ENCODE peak calls at places on chromosomes 11 and 22, in nine cellular contexts. One of them, this sample, is unnamed.

GRCh38 chr11:67438121-67438902 is 830 bp upstream of the PTPRCAP start:
- DNase-seq in fibroblast of the aortic adventitia: no peak
- DNase-seq in uterus: no peak
- DNase-seq in LHCN-M2: no peak
- DNase-seq in endothelial cell of umbilical vein: no peak
- DNase-seq in activated CD4-positive, alpha-beta T cell treated with anti-CD3 and anti-CD28 coated beads, Interleukin-2, amount 10 ng/mL, durations not matched to agents 7 days and 5 days: peak
- DNase-seq in substantia nigra: no peak
- DNase-seq in hepatocyte: no peak
- DNase-seq in activated gamma-delta T cell treated with anti-CD3 and anti-CD28 coated beads, Interleukin-2, amount 50 U/mL, for 16 hours: no peak
- DNase-seq in this sample: no peak

GRCh38 chr11:86473991-86474833 is 99.5 kb downstream of the CCDC81 start:
- DNase-seq in substantia nigra: no peak
- DNase-seq in endothelial cell of umbilical vein: peak
- DNase-seq in uterus: no peak
- DNase-seq in LHCN-M2: peak
- DNase-seq in hepatocyte: no peak
- DNase-seq in activated CD4-positive, alpha-beta T cell treated with anti-CD3 and anti-CD28 coated beads, Interleukin-2, amount 10 ng/mL, durations not matched to agents 7 days and 5 days: no peak
- DNase-seq in fibroblast of the aortic adventitia: peak
- DNase-seq in activated gamma-delta T cell treated with anti-CD3 and anti-CD28 coated beads, Interleukin-2, amount 50 U/mL, for 16 hours: no peak
- DNase-seq in this sample: peak

GRCh38 chr11:44316388-44317240 is 6.7 kb upstream of the ALX4 start:
- DNase-seq in endothelial cell of umbilical vein: no peak
- DNase-seq in LHCN-M2: no peak
- DNase-seq in fibroblast of the aortic adventitia: no peak
- DNase-seq in uterus: peak
- DNase-seq in substantia nigra: no peak
- DNase-seq in hepatocyte: no peak
- DNase-seq in activated gamma-delta T cell treated with anti-CD3 and anti-CD28 coated beads, Interleukin-2, amount 50 U/mL, for 16 hours: no peak
- DNase-seq in activated CD4-positive, alpha-beta T cell treated with anti-CD3 and anti-CD28 coated beads, Interleukin-2, amount 10 ng/mL, durations not matched to agents 7 days and 5 days: no peak
- DNase-seq in this sample: no peak

GRCh38 chr11:130826572-130826971 is 89.7 kb downstream of the SNX19 start:
- DNase-seq in LHCN-M2: no peak
- DNase-seq in activated CD4-positive, alpha-beta T cell treated with anti-CD3 and anti-CD28 coated beads, Interleukin-2, amount 10 ng/mL, durations not matched to agents 7 days and 5 days: no peak
- DNase-seq in fibroblast of the aortic adventitia: no peak
- DNase-seq in hepatocyte: no peak
- DNase-seq in uterus: no peak
- DNase-seq in endothelial cell of umbilical vein: no peak
- DNase-seq in activated gamma-delta T cell treated with anti-CD3 and anti-CD28 coated beads, Interleukin-2, amount 50 U/mL, for 16 hours: no peak
- DNase-seq in substantia nigra: no peak
- DNase-seq in this sample: no peak

GRCh38 chr22:28053871-28054621 is 135.0 kb upstream of the PITPNB start:
- DNase-seq in activated CD4-positive, alpha-beta T cell treated with anti-CD3 and anti-CD28 coated beads, Interleukin-2, amount 10 ng/mL, durations not matched to agents 7 days and 5 days: no peak
- DNase-seq in uterus: no peak
- DNase-seq in LHCN-M2: no peak
- DNase-seq in hepatocyte: no peak
- DNase-seq in fibroblast of the aortic adventitia: peak
- DNase-seq in activated gamma-delta T cell treated with anti-CD3 and anti-CD28 coated beads, Interleukin-2, amount 50 U/mL, for 16 hours: no peak
- DNase-seq in endothelial cell of umbilical vein: peak
- DNase-seq in substantia nigra: no peak
- DNase-seq in this sample: no peak

GRCh38 chr22:19962909-19963806 is 21.5 kb upstream of the TXNRD2 start:
- DNase-seq in activated CD4-positive, alpha-beta T cell treated with anti-CD3 and anti-CD28 coated beads, Interleukin-2, amount 10 ng/mL, durations not matched to agents 7 days and 5 days: no peak
- DNase-seq in substantia nigra: no peak
- DNase-seq in LHCN-M2: peak
- DNase-seq in uterus: no peak
- DNase-seq in fibroblast of the aortic adventitia: peak
- DNase-seq in hepatocyte: peak
- DNase-seq in endothelial cell of umbilical vein: peak
- DNase-seq in activated gamma-delta T cell treated with anti-CD3 and anti-CD28 coated beads, Interleukin-2, amount 50 U/mL, for 16 hours: no peak
- DNase-seq in this sample: peak

GRCh38 chr11:1057806-1058205 is 16.9 kb upstream of the MUC2 start:
- DNase-seq in substantia nigra: no peak
- DNase-seq in activated gamma-delta T cell treated with anti-CD3 and anti-CD28 coated beads, Interleukin-2, amount 50 U/mL, for 16 hours: no peak
- DNase-seq in activated CD4-positive, alpha-beta T cell treated with anti-CD3 and anti-CD28 coated beads, Interleukin-2, amount 10 ng/mL, durations not matched to agents 7 days and 5 days: no peak
- DNase-seq in uterus: no peak
- DNase-seq in endothelial cell of umbilical vein: no peak
- DNase-seq in fibroblast of the aortic adventitia: no peak
- DNase-seq in hepatocyte: no peak
- DNase-seq in LHCN-M2: no peak
- DNase-seq in this sample: no peak

GRCh38 chr11:72189448-72190250 is 2.3 kb upstream of the FOLR1 start:
- DNase-seq in activated CD4-positive, alpha-beta T cell treated with anti-CD3 and anti-CD28 coated beads, Interleukin-2, amount 10 ng/mL, durations not matched to agents 7 days and 5 days: no peak
- DNase-seq in substantia nigra: peak
- DNase-seq in uterus: peak
- DNase-seq in hepatocyte: peak
- DNase-seq in activated gamma-delta T cell treated with anti-CD3 and anti-CD28 coated beads, Interleukin-2, amount 50 U/mL, for 16 hours: no peak
- DNase-seq in fibroblast of the aortic adventitia: peak
- DNase-seq in endothelial cell of umbilical vein: no peak
- DNase-seq in LHCN-M2: no peak
- DNase-seq in this sample: no peak

GRCh38 chr22:50717709-50718351 is 20.2 kb upstream of the ACR start:
- DNase-seq in endothelial cell of umbilical vein: no peak
- DNase-seq in substantia nigra: peak
- DNase-seq in hepatocyte: no peak
- DNase-seq in uterus: no peak
- DNase-seq in LHCN-M2: peak
- DNase-seq in fibroblast of the aortic adventitia: no peak
- DNase-seq in activated gamma-delta T cell treated with anti-CD3 and anti-CD28 coated beads, Interleukin-2, amount 50 U/mL, for 16 hours: no peak
- DNase-seq in activated CD4-positive, alpha-beta T cell treated with anti-CD3 and anti-CD28 coated beads, Interleukin-2, amount 10 ng/mL, durations not matched to agents 7 days and 5 days: no peak
- DNase-seq in this sample: no peak

GRCh38 chr11:106681435-106681834 is 336.8 kb downstream of the GUCY1A2 start:
- DNase-seq in activated CD4-positive, alpha-beta T cell treated with anti-CD3 and anti-CD28 coated beads, Interleukin-2, amount 10 ng/mL, durations not matched to agents 7 days and 5 days: no peak
- DNase-seq in fibroblast of the aortic adventitia: no peak
- DNase-seq in activated gamma-delta T cell treated with anti-CD3 and anti-CD28 coated beads, Interleukin-2, amount 50 U/mL, for 16 hours: no peak
- DNase-seq in endothelial cell of umbilical vein: no peak
- DNase-seq in hepatocyte: no peak
- DNase-seq in uterus: no peak
- DNase-seq in substantia nigra: no peak
- DNase-seq in LHCN-M2: no peak
- DNase-seq in this sample: no peak

GRCh38 chr22:27876684-27877083 is 42.4 kb downstream of the PITPNB start:
- DNase-seq in activated gamma-delta T cell treated with anti-CD3 and anti-CD28 coated beads, Interleukin-2, amount 50 U/mL, for 16 hours: no peak
- DNase-seq in hepatocyte: no peak
- DNase-seq in uterus: no peak
- DNase-seq in fibroblast of the aortic adventitia: peak
- DNase-seq in LHCN-M2: peak
- DNase-seq in endothelial cell of umbilical vein: no peak
- DNase-seq in substantia nigra: no peak
- DNase-seq in activated CD4-positive, alpha-beta T cell treated with anti-CD3 and anti-CD28 coated beads, Interleukin-2, amount 10 ng/mL, durations not matched to agents 7 days and 5 days: no peak
- DNase-seq in this sample: no peak

GRCh38 chr11:65216830-65217229 is 35.1 kb downstream of the CAPN1 start:
- DNase-seq in endothelial cell of umbilical vein: no peak
- DNase-seq in fibroblast of the aortic adventitia: no peak
- DNase-seq in LHCN-M2: no peak
- DNase-seq in activated CD4-positive, alpha-beta T cell treated with anti-CD3 and anti-CD28 coated beads, Interleukin-2, amount 10 ng/mL, durations not matched to agents 7 days and 5 days: no peak
- DNase-seq in uterus: no peak
- DNase-seq in substantia nigra: no peak
- DNase-seq in activated gamma-delta T cell treated with anti-CD3 and anti-CD28 coated beads, Interleukin-2, amount 50 U/mL, for 16 hours: no peak
- DNase-seq in hepatocyte: no peak
- DNase-seq in this sample: no peak

GRCh38 chr11:88338223-88338661 is 706 bp upstream of the CTSC start:
- DNase-seq in hepatocyte: peak
- DNase-seq in fibroblast of the aortic adventitia: peak
- DNase-seq in endothelial cell of umbilical vein: peak
- DNase-seq in activated gamma-delta T cell treated with anti-CD3 and anti-CD28 coated beads, Interleukin-2, amount 50 U/mL, for 16 hours: no peak
- DNase-seq in activated CD4-positive, alpha-beta T cell treated with anti-CD3 and anti-CD28 coated beads, Interleukin-2, amount 10 ng/mL, durations not matched to agents 7 days and 5 days: peak
- DNase-seq in uterus: peak
- DNase-seq in substantia nigra: no peak
- DNase-seq in LHCN-M2: peak
- DNase-seq in this sample: peak

GRCh38 chr11:19241260-19242183 is 777 bp upstream of the E2F8 start:
- DNase-seq in LHCN-M2: peak
- DNase-seq in activated CD4-positive, alpha-beta T cell treated with anti-CD3 and anti-CD28 coated beads, Interleukin-2, amount 10 ng/mL, durations not matched to agents 7 days and 5 days: peak
- DNase-seq in substantia nigra: no peak
- DNase-seq in hepatocyte: peak
- DNase-seq in activated gamma-delta T cell treated with anti-CD3 and anti-CD28 coated beads, Interleukin-2, amount 50 U/mL, for 16 hours: no peak
- DNase-seq in endothelial cell of umbilical vein: peak
- DNase-seq in uterus: no peak
- DNase-seq in fibroblast of the aortic adventitia: no peak
- DNase-seq in this sample: peak

GRCh38 chr11:112355726-112356125 is 95.1 kb upstream of the PLET1 start:
- DNase-seq in activated CD4-positive, alpha-beta T cell treated with anti-CD3 and anti-CD28 coated beads, Interleukin-2, amount 10 ng/mL, durations not matched to agents 7 days and 5 days: no peak
- DNase-seq in LHCN-M2: peak
- DNase-seq in activated gamma-delta T cell treated with anti-CD3 and anti-CD28 coated beads, Interleukin-2, amount 50 U/mL, for 16 hours: no peak
- DNase-seq in hepatocyte: peak
- DNase-seq in endothelial cell of umbilical vein: no peak
- DNase-seq in uterus: peak
- DNase-seq in substantia nigra: peak
- DNase-seq in fibroblast of the aortic adventitia: peak
- DNase-seq in this sample: peak

GRCh38 chr11:74634537-74634936 is 42.2 kb downstream of the POLD3 start:
- DNase-seq in hepatocyte: peak
- DNase-seq in endothelial cell of umbilical vein: peak
- DNase-seq in LHCN-M2: peak
- DNase-seq in uterus: peak
- DNase-seq in activated gamma-delta T cell treated with anti-CD3 and anti-CD28 coated beads, Interleukin-2, amount 50 U/mL, for 16 hours: no peak
- DNase-seq in fibroblast of the aortic adventitia: peak
- DNase-seq in substantia nigra: no peak
- DNase-seq in activated CD4-positive, alpha-beta T cell treated with anti-CD3 and anti-CD28 coated beads, Interleukin-2, amount 10 ng/mL, durations not matched to agents 7 days and 5 days: no peak
- DNase-seq in this sample: peak

GRCh38 chr11:11069741-11070550 is 212.1 kb upstream of the ZBED5 start:
- DNase-seq in activated CD4-positive, alpha-beta T cell treated with anti-CD3 and anti-CD28 coated beads, Interleukin-2, amount 10 ng/mL, durations not matched to agents 7 days and 5 days: no peak
- DNase-seq in fibroblast of the aortic adventitia: no peak
- DNase-seq in hepatocyte: peak
- DNase-seq in activated gamma-delta T cell treated with anti-CD3 and anti-CD28 coated beads, Interleukin-2, amount 50 U/mL, for 16 hours: no peak
- DNase-seq in endothelial cell of umbilical vein: no peak
- DNase-seq in uterus: no peak
- DNase-seq in LHCN-M2: no peak
- DNase-seq in substantia nigra: no peak
- DNase-seq in this sample: no peak

GRCh38 chr22:17549183-17549582 is 14.1 kb upstream of the SLC25A18 start:
- DNase-seq in uterus: no peak
- DNase-seq in hepatocyte: no peak
- DNase-seq in endothelial cell of umbilical vein: no peak
- DNase-seq in activated gamma-delta T cell treated with anti-CD3 and anti-CD28 coated beads, Interleukin-2, amount 50 U/mL, for 16 hours: no peak
- DNase-seq in activated CD4-positive, alpha-beta T cell treated with anti-CD3 and anti-CD28 coated beads, Interleukin-2, amount 10 ng/mL, durations not matched to agents 7 days and 5 days: no peak
- DNase-seq in fibroblast of the aortic adventitia: no peak
- DNase-seq in LHCN-M2: no peak
- DNase-seq in substantia nigra: no peak
- DNase-seq in this sample: no peak

GRCh38 chr11:124297921-124298320 is 15.8 kb downstream of the OR8D1 start:
- DNase-seq in endothelial cell of umbilical vein: no peak
- DNase-seq in uterus: no peak
- DNase-seq in substantia nigra: no peak
- DNase-seq in fibroblast of the aortic adventitia: peak
- DNase-seq in activated gamma-delta T cell treated with anti-CD3 and anti-CD28 coated beads, Interleukin-2, amount 50 U/mL, for 16 hours: no peak
- DNase-seq in LHCN-M2: peak
- DNase-seq in activated CD4-positive, alpha-beta T cell treated with anti-CD3 and anti-CD28 coated beads, Interleukin-2, amount 10 ng/mL, durations not matched to agents 7 days and 5 days: no peak
- DNase-seq in hepatocyte: no peak
- DNase-seq in this sample: peak

GRCh38 chr22:27381552-27381951 is 420.0 kb downstream of the MN1 start:
- DNase-seq in endothelial cell of umbilical vein: no peak
- DNase-seq in activated gamma-delta T cell treated with anti-CD3 and anti-CD28 coated beads, Interleukin-2, amount 50 U/mL, for 16 hours: no peak
- DNase-seq in hepatocyte: no peak
- DNase-seq in fibroblast of the aortic adventitia: no peak
- DNase-seq in LHCN-M2: no peak
- DNase-seq in substantia nigra: no peak
- DNase-seq in activated CD4-positive, alpha-beta T cell treated with anti-CD3 and anti-CD28 coated beads, Interleukin-2, amount 10 ng/mL, durations not matched to agents 7 days and 5 days: no peak
- DNase-seq in uterus: no peak
- DNase-seq in this sample: no peak

GRCh38 chr11:36300651-36301050 is 4.6 kb downstream of the PRR5L start:
- DNase-seq in endothelial cell of umbilical vein: peak
- DNase-seq in fibroblast of the aortic adventitia: peak
- DNase-seq in activated gamma-delta T cell treated with anti-CD3 and anti-CD28 coated beads, Interleukin-2, amount 50 U/mL, for 16 hours: no peak
- DNase-seq in uterus: peak
- DNase-seq in substantia nigra: peak
- DNase-seq in hepatocyte: peak
- DNase-seq in activated CD4-positive, alpha-beta T cell treated with anti-CD3 and anti-CD28 coated beads, Interleukin-2, amount 10 ng/mL, durations not matched to agents 7 days and 5 days: no peak
- DNase-seq in LHCN-M2: peak
- DNase-seq in this sample: peak

This sample was measured in RPMI7951.